ENCODE peak calls at places on chromosomes 11 and 22, in six cellular contexts. E, H, Y, B, W and G are unnamed samples.

GRCh38 chr11:126102436-126102894 is 39.8 kb upstream of the CDON start:
- DNase-seq in E (no peak), H (peak), Y (no peak), B (peak), W (peak), G (no peak)

GRCh38 chr11:76348348-76348747 is 32.6 kb downstream of the THAP12 start:
- DNase-seq in E (no peak), H (no peak), Y (no peak), B (no peak), W (no peak), G (no peak)

GRCh38 chr22:30876925-30877553 is 91.5 kb downstream of the MORC2 start:
- DNase-seq in E (no peak), H (no peak), Y (no peak), B (peak), W (peak), G (no peak)

GRCh38 chr22:45197606-45198462 is 34.1 kb downstream of the NUP50 start:
- DNase-seq in E (no peak), H (no peak), Y (no peak), B (no peak), W (no peak), G (no peak)

GRCh38 chr11:46015941-46016340 is 93.5 kb downstream of the LARGE2 start:
- DNase-seq in E (no peak), H (no peak), Y (no peak), B (no peak), W (no peak), G (no peak)

GRCh38 chr11:78131956-78132355 is 7.5 kb downstream of the ALG8 start:
- DNase-seq in E (no peak), H (no peak), Y (no peak), B (no peak), W (no peak), G (no peak)

GRCh38 chr11:44912270-44912987 is 38.3 kb downstream of the TP53I11 start:
- DNase-seq in E (no peak), H (no peak), Y (no peak), B (no peak), W (no peak), G (peak)

GRCh38 chr11:92556435-92556834 is 331.8 kb downstream of the FAT3 start:
- DNase-seq in E (no peak), H (peak), Y (no peak), B (no peak), W (peak), G (no peak)

GRCh38 chr22:32699686-32700085 is 101.8 kb upstream of the TIMP3 start:
- DNase-seq in E (no peak), H (no peak), Y (no peak), B (no peak), W (no peak), G (no peak)

GRCh38 chr22:21707677-21708076 is 27.9 kb downstream of the YPEL1 start:
- DNase-seq in E (no peak), H (peak), Y (no peak), B (peak), W (no peak), G (no peak)

GRCh38 chr11:34179026-34179675 is 73.7 kb downstream of the NAT10 start:
- DNase-seq in E (no peak), H (no peak), Y (no peak), B (no peak), W (no peak), G (no peak)

GRCh38 chr22:48692734-48693376 is 1134.8 kb downstream of the BRD1 start:
- DNase-seq in E (no peak), H (no peak), Y (no peak), B (no peak), W (no peak), G (no peak)

GRCh38 chr11:126140932-126141291 is 70.5 kb downstream of the RPUSD4 start:
- DNase-seq in E (no peak), H (no peak), Y (no peak), B (peak), W (peak), G (no peak)

GRCh38 chr22:49824185-49824925 is 3.3 kb downstream of the BRD1 start:
- DNase-seq in E (no peak), H (no peak), Y (no peak), B (no peak), W (no peak), G (no peak)

GRCh38 chr11:131749100-131749499 is 378.7 kb downstream of the NTM start:
- DNase-seq in E (no peak), H (no peak), Y (no peak), B (no peak), W (peak), G (no peak)

GRCh38 chr11:86988351-86988881 is 33.2 kb upstream of the FZD4 start:
- DNase-seq in E (no peak), H (no peak), Y (no peak), B (no peak), W (no peak), G (no peak)

GRCh38 chr11:26377619-26378018 is 45.7 kb downstream of the ANO3 start:
- DNase-seq in E (no peak), H (no peak), Y (no peak), B (no peak), W (no peak), G (no peak)

GRCh38 chr11:87879118-87879517 is 296.1 kb downstream of the RAB38 start:
- DNase-seq in E (no peak), H (no peak), Y (no peak), B (no peak), W (peak), G (no peak)

GRCh38 chr11:37449146-37449545 is 851.1 kb upstream of the RAG2 start:
- DNase-seq in E (no peak), H (peak), Y (no peak), B (peak), W (peak), G (no peak)

GRCh38 chr22:29716814-29717213 is 3.0 kb upstream of the CABP7 start:
- DNase-seq in E (no peak), H (peak), Y (no peak), B (no peak), W (peak), G (no peak)

GRCh38 chr22:35301370-35301874 is 1.7 kb downstream of the TOM1 start:
- DNase-seq in E (no peak), H (peak), Y (no peak), B (no peak), W (peak), G (no peak)

GRCh38 chr22:25346859-25347751 is 127.7 kb downstream of the CRYBB2 start:
- DNase-seq in E (no peak), H (no peak), Y (no peak), B (no peak), W (peak), G (no peak)

GRCh38 chr11:128503231-128503991 is 83.9 kb downstream of the ETS1 start:
- DNase-seq in E (no peak), H (no peak), Y (no peak), B (no peak), W (peak), G (no peak)

GRCh38 chr11:128610765-128611617 is 23.6 kb upstream of the ETS1 start:
- DNase-seq in E (no peak), H (no peak), Y (peak), B (no peak), W (no peak), G (no peak)

GRCh38 chr22:49157529-49158339 is 669.9 kb downstream of the BRD1 start:
- DNase-seq in E (no peak), H (no peak), Y (no peak), B (no peak), W (no peak), G (no peak)

GRCh38 chr11:81725691-81726090 is 1008.0 kb downstream of the FAM181B start:
- DNase-seq in E (no peak), H (peak), Y (no peak), B (no peak), W (peak), G (no peak)

GRCh38 chr22:37229012-37229804 is 14.9 kb downstream of the RAC2 start:
- DNase-seq in E (no peak), H (no peak), Y (peak), B (no peak), W (peak), G (no peak)

GRCh38 chr22:46033256-46034200 is 56.6 kb upstream of the WNT7B start:
- DNase-seq in E (no peak), H (no peak), Y (no peak), B (no peak), W (peak), G (no peak)

GRCh38 chr22:17836977-17837742 is 62.9 kb upstream of the BID start:
- DNase-seq in E (no peak), H (no peak), Y (no peak), B (no peak), W (no peak), G (no peak)

GRCh38 chr11:64659417-64660144 is 63.4 kb downstream of the NRXN2 start:
- DNase-seq in E (no peak), H (peak), Y (no peak), B (no peak), W (peak), G (no peak)